ENCODE peak calls at places on chromosomes 2 and 18, in six cellular contexts. One of them, this sample, is unnamed. For H3K4me1, the result is how much of the 10 kb centered on the place peaks cover.

GRCh38 chr2:133844214-133844892 is 276.1 kb upstream of the NCKAP5 start:
- DNase-seq in BE2C: peak
- DNase-seq in psoas muscle: peak
- DNase-seq in esophagus squamous epithelium: no peak
- DNase-seq in A549: peak
- DNase-seq in OCI-LY7: peak
- DNase-seq in this sample: peak

GRCh38 chr18:48663931-48664847 is 125.4 kb downstream of the CTIF start:
- DNase-seq in psoas muscle: peak
- DNase-seq in A549: peak
- DNase-seq in esophagus squamous epithelium: no peak
- DNase-seq in OCI-LY7: peak
- DNase-seq in BE2C: peak
- DNase-seq in this sample: no peak

GRCh38 chr2:209472386-209472832 is 48.6 kb downstream of the MAP2 start:
- DNase-seq in A549: peak
- DNase-seq in BE2C: no peak
- DNase-seq in esophagus squamous epithelium: no peak
- DNase-seq in OCI-LY7: no peak
- DNase-seq in psoas muscle: no peak
- DNase-seq in this sample: no peak

GRCh38 chr2:47810850-47811249 is 27.9 kb downstream of the MSH6 start:
- DNase-seq in psoas muscle: no peak
- DNase-seq in A549: no peak
- DNase-seq in esophagus squamous epithelium: no peak
- DNase-seq in OCI-LY7: no peak
- DNase-seq in BE2C: no peak
- DNase-seq in this sample: no peak

GRCh38 chr2:189268763-189269162 is 89.2 kb upstream of the COL5A2 start:
- DNase-seq in A549: no peak
- DNase-seq in BE2C: no peak
- DNase-seq in OCI-LY7: no peak
- DNase-seq in psoas muscle: no peak
- DNase-seq in esophagus squamous epithelium: no peak
- DNase-seq in this sample: no peak

GRCh38 chr2:112340416-112340815 is 65.0 kb downstream of the ZC3H6 start:
- DNase-seq in psoas muscle: no peak
- DNase-seq in esophagus squamous epithelium: no peak
- DNase-seq in BE2C: no peak
- DNase-seq in A549: no peak
- DNase-seq in OCI-LY7: no peak
- DNase-seq in this sample: no peak

GRCh38 chr2:217404236-217404760 is 544.4 kb upstream of the TNP1 start:
- DNase-seq in BE2C: no peak
- DNase-seq in psoas muscle: no peak
- DNase-seq in A549: no peak
- DNase-seq in OCI-LY7: no peak
- DNase-seq in esophagus squamous epithelium: no peak
- DNase-seq in this sample: no peak

GRCh38 chr2:26767129-26767528 is 3.0 kb downstream of the SLC35F6 start:
- DNase-seq in psoas muscle: no peak
- DNase-seq in BE2C: no peak
- DNase-seq in A549: no peak
- DNase-seq in OCI-LY7: no peak
- DNase-seq in esophagus squamous epithelium: no peak
- DNase-seq in this sample: no peak

GRCh38 chr2:239309398-239310245 is 91.2 kb downstream of the HDAC4 start:
- DNase-seq in psoas muscle: peak
- DNase-seq in OCI-LY7: no peak
- DNase-seq in esophagus squamous epithelium: no peak
- DNase-seq in BE2C: peak
- DNase-seq in A549: no peak
- DNase-seq in this sample: no peak

GRCh38 chr2:23042176-23042909 is 342.6 kb upstream of the KLHL29 start:
- DNase-seq in OCI-LY7: no peak
- DNase-seq in A549: no peak
- DNase-seq in psoas muscle: no peak
- DNase-seq in esophagus squamous epithelium: no peak
- DNase-seq in BE2C: no peak
- DNase-seq in this sample: no peak

GRCh38 chr18:34978533-34978893 is 62.7 kb upstream of the MAPRE2 start:
- DNase-seq in OCI-LY7: no peak
- DNase-seq in esophagus squamous epithelium: no peak
- DNase-seq in A549: no peak
- DNase-seq in BE2C: no peak
- DNase-seq in psoas muscle: no peak
- DNase-seq in this sample: no peak

GRCh38 chr2:27250652-27251379 is 12.0 kb downstream of the SLC30A3 start:
- DNase-seq in OCI-LY7: peak
- DNase-seq in BE2C: no peak
- DNase-seq in A549: no peak
- DNase-seq in esophagus squamous epithelium: no peak
- DNase-seq in psoas muscle: no peak
- DNase-seq in this sample: no peak

GRCh38 chr2:3222636-3223035 is 155.0 kb downstream of the EIPR1 start:
- DNase-seq in psoas muscle: no peak
- DNase-seq in esophagus squamous epithelium: no peak
- DNase-seq in BE2C: no peak
- DNase-seq in OCI-LY7: no peak
- DNase-seq in A549: peak
- DNase-seq in this sample: no peak

GRCh38 chr18:50579061-50579774 is 19.3 kb downstream of the MAPK4 start:
- DNase-seq in OCI-LY7: no peak
- DNase-seq in esophagus squamous epithelium: no peak
- DNase-seq in psoas muscle: no peak
- DNase-seq in A549: no peak
- DNase-seq in BE2C: no peak
- DNase-seq in this sample: no peak

GRCh38 chr2:109636290-109636675 is 22.1 kb downstream of the SOWAHC start:
- DNase-seq in esophagus squamous epithelium: no peak
- DNase-seq in A549: no peak
- DNase-seq in psoas muscle: no peak
- DNase-seq in OCI-LY7: no peak
- DNase-seq in BE2C: no peak
- DNase-seq in this sample: no peak

GRCh38 chr2:102070058-102070642 is 72.4 kb upstream of the IL1R1 start:
- DNase-seq in OCI-LY7: no peak
- DNase-seq in esophagus squamous epithelium: no peak
- DNase-seq in BE2C: no peak
- DNase-seq in A549: peak
- DNase-seq in psoas muscle: peak
- DNase-seq in this sample: no peak

GRCh38 chr2:1781291-1782080 is 37.2 kb upstream of the PXDN start:
- DNase-seq in A549: no peak
- DNase-seq in OCI-LY7: no peak
- DNase-seq in esophagus squamous epithelium: no peak
- DNase-seq in BE2C: no peak
- DNase-seq in psoas muscle: no peak
- DNase-seq in this sample: no peak

GRCh38 chr2:105934467-105934866 is 189.8 kb downstream of the NCK2 start:
- DNase-seq in psoas muscle: no peak
- DNase-seq in A549: no peak
- DNase-seq in esophagus squamous epithelium: no peak
- DNase-seq in BE2C: no peak
- DNase-seq in OCI-LY7: no peak
- DNase-seq in this sample: no peak

GRCh38 chr18:9834551-9834950 is 51.2 kb upstream of the TXNDC2 start:
- DNase-seq in OCI-LY7: no peak
- DNase-seq in BE2C: no peak
- DNase-seq in A549: no peak
- DNase-seq in psoas muscle: no peak
- DNase-seq in esophagus squamous epithelium: no peak
- DNase-seq in this sample: no peak

GRCh38 chr2:43080626-43081025 is 145.8 kb downstream of the ZFP36L2 start:
- DNase-seq in OCI-LY7: no peak
- DNase-seq in psoas muscle: no peak
- DNase-seq in esophagus squamous epithelium: no peak
- DNase-seq in BE2C: peak
- DNase-seq in A549: no peak
- DNase-seq in this sample: no peak
- H3K4me1 ChIP-seq in OCI-LY7: under half
- H3K4me1 ChIP-seq in psoas muscle: under half
- H3K4me1 ChIP-seq in esophagus squamous epithelium: under half
- H3K4me1 ChIP-seq in BE2C: half or more
- H3K4me1 ChIP-seq in A549: half or more
- H3K4me1 ChIP-seq in this sample: under half

GRCh38 chr2:219214141-219214540 is 4.6 kb downstream of the ABCB6 start:
- DNase-seq in psoas muscle: no peak
- DNase-seq in BE2C: no peak
- DNase-seq in A549: no peak
- DNase-seq in esophagus squamous epithelium: no peak
- DNase-seq in OCI-LY7: no peak
- DNase-seq in this sample: no peak
- H3K4me1 ChIP-seq in psoas muscle: under half
- H3K4me1 ChIP-seq in BE2C: under half
- H3K4me1 ChIP-seq in A549: under half
- H3K4me1 ChIP-seq in esophagus squamous epithelium: under half
- H3K4me1 ChIP-seq in OCI-LY7: under half
- H3K4me1 ChIP-seq in this sample: under half

DNA sequence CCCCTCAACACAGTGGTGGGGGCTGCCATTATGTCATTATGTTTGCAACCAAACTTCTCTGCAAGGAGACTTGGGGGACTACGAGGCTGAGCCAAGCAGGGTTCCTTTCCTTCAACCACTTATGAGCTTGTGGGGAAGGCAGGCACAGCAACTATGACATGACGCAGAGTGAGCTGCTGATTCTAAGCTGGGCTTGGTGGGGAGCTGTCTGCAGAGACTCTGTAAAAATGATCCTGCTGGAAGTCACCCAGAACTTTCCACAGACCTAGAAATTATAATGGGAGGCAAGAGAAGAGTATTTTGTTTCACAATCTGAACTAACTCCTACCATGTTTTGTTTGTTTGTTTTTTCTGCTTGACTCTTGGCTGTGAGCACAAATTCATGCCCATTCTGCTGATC is 55.6 kb downstream of the INPP5D start:
- DNase-seq in OCI-LY7: no peak
- DNase-seq in BE2C: no peak
- DNase-seq in psoas muscle: no peak
- DNase-seq in esophagus squamous epithelium: no peak
- DNase-seq in A549: no peak
- DNase-seq in this sample: no peak
- H3K4me1 ChIP-seq in OCI-LY7: under half
- H3K4me1 ChIP-seq in BE2C: under half
- H3K4me1 ChIP-seq in psoas muscle: under half
- H3K4me1 ChIP-seq in esophagus squamous epithelium: under half
- H3K4me1 ChIP-seq in A549: under half
- H3K4me1 ChIP-seq in this sample: under half

GRCh38 chr2:37897511-37897910 is 27.6 kb upstream of the RMDN2 start:
- DNase-seq in A549: peak
- DNase-seq in psoas muscle: no peak
- DNase-seq in esophagus squamous epithelium: no peak
- DNase-seq in BE2C: no peak
- DNase-seq in OCI-LY7: no peak
- DNase-seq in this sample: no peak
- H3K4me1 ChIP-seq in A549: under half
- H3K4me1 ChIP-seq in psoas muscle: under half
- H3K4me1 ChIP-seq in esophagus squamous epithelium: under half
- H3K4me1 ChIP-seq in BE2C: under half
- H3K4me1 ChIP-seq in OCI-LY7: under half
- H3K4me1 ChIP-seq in this sample: under half

GRCh38 chr2:127089466-127090235 is 17.3 kb downstream of the BIN1 start:
- DNase-seq in esophagus squamous epithelium: no peak
- DNase-seq in OCI-LY7: no peak
- DNase-seq in psoas muscle: peak
- DNase-seq in BE2C: no peak
- DNase-seq in A549: no peak
- DNase-seq in this sample: no peak
- H3K4me1 ChIP-seq in esophagus squamous epithelium: under half
- H3K4me1 ChIP-seq in OCI-LY7: under half
- H3K4me1 ChIP-seq in psoas muscle: half or more
- H3K4me1 ChIP-seq in BE2C: under half
- H3K4me1 ChIP-seq in A549: under half
- H3K4me1 ChIP-seq in this sample: under half

GRCh38 chr2:150475479-150476212 is 11.8 kb downstream of the RND3 start:
- DNase-seq in A549: no peak
- DNase-seq in OCI-LY7: no peak
- DNase-seq in psoas muscle: no peak
- DNase-seq in BE2C: no peak
- DNase-seq in esophagus squamous epithelium: no peak
- DNase-seq in this sample: no peak
- H3K4me1 ChIP-seq in A549: half or more
- H3K4me1 ChIP-seq in OCI-LY7: under half
- H3K4me1 ChIP-seq in psoas muscle: under half
- H3K4me1 ChIP-seq in BE2C: under half
- H3K4me1 ChIP-seq in esophagus squamous epithelium: under half
- H3K4me1 ChIP-seq in this sample: half or more